ENCODE peak calls at places on chromosomes 2 and 18, in four cellular contexts. K, D, Y and V are unnamed samples.

GRCh38 chr18:79395761-79396404 is at the start of gene NFATC1:
- DNase-seq in K (no peak), D (peak; percentile 79), Y (no peak), V (peak; percentile 64)

GRCh38 chr2:238131761-238132462 is 6.6 kb upstream of the KLHL30 start:
- DNase-seq in K (no peak), D (no peak), Y (no peak), V (no peak)

GRCh38 chr2:138713069-138713496 is 67.1 kb downstream of the NXPH2 start:
- DNase-seq in K (no peak), D (no peak), Y (peak; percentile 30), V (no peak)

GRCh38 chr2:110104025-110104771 is 11.4 kb downstream of the MALL start:
- DNase-seq in K (no peak), D (no peak), Y (no peak), V (no peak)

GRCh38 chr2:109264595-109265328 is 135.8 kb downstream of the SH3RF3 start:
- DNase-seq in K (no peak), D (no peak), Y (peak; percentile 46), V (no peak)

GRCh38 chr2:20040489-20041172 is 10.8 kb downstream of the LAPTM4A start:
- DNase-seq in K (no peak), D (no peak), Y (no peak), V (no peak)

GRCh38 chr2:235080108-235080507 is 128.3 kb downstream of the SH3BP4 start:
- DNase-seq in K (no peak), D (no peak), Y (no peak), V (no peak)

GRCh38 chr2:152583512-152584188 is 133.6 kb downstream of the PRPF40A start:
- DNase-seq in K (no peak), D (peak; percentile 80), Y (no peak), V (no peak)

GRCh38 chr18:74436158-74436755 is 20.9 kb downstream of the DIPK1C start:
- DNase-seq in K (no peak), D (no peak), Y (no peak), V (no peak)

GRCh38 chr2:163637876-163638275 is 97.9 kb downstream of the FIGN start:
- DNase-seq in K (no peak), D (no peak), Y (no peak), V (no peak)
- TF ChIP-seq TARDBP in K (no peak), D (no peak), Y (no peak), V (no peak)

DNA sequence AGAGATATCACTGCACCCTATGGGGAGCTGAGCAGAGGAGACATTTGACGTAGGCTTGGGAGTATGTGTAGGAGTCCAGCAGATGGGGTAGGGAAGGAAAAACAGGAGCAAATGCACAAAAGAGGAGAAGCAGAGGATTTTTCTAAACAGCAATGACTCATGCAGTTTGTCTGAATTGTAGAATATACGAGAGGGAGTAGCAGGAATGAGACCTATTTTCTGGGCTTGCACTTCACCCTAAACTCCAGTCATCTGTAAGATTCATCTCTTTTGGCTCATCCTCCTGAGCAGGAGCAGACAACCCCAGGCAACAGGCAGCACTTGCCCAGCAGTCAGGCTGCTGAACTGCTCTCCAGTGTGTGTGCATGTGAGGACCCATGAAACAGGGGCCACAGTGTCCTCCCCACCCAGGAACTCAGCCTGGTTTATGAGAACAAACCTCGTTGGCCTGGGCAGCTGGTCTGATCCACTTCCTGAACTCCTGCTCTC is 100.2 kb upstream of the CDC42EP3 start:
- DNase-seq in K (no peak), D (no peak), Y (no peak), V (no peak)
- TF ChIP-seq BHLHE40 in K (no peak), D (no peak), Y (no peak), V (no peak)

DNA sequence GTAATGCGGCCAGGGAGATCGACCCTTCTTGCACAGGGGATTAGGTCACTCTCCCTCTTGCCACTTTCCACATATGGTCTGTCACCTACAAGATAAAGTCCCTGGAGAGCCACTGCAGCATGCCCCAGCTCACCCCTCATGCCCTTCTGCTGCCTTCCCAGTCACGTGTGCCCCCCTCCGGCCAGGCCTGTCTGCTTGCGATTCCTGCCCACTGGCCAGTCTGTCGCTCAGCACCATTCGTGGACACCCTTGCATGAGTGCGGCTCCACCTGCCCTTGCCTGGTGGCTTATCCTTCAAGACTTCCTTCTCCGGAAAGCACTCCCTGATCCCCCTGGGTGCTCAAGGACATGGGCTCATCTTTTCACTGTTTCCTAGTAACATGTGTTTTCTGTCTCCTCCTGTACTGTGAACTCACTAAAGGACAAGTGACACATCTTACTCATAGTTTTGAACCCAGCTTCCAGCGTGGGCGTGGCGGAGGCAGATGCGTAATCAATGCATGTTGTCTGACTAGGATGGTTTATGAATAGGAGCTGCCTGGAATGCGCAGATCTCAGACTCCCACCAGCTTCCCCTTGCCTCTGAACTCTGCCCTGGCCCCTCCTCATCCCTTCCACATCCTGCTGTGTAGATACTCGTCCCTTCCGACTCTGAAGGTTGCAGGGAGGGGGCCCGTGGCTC is 7.8 kb upstream of the NT5DC4 start:
- DNase-seq in K (no peak), D (peak; percentile 92), Y (peak; percentile 75), V (no peak)
- TF ChIP-seq TARDBP in K (no peak), D (no peak), Y (no peak), V (no peak)

DNA sequence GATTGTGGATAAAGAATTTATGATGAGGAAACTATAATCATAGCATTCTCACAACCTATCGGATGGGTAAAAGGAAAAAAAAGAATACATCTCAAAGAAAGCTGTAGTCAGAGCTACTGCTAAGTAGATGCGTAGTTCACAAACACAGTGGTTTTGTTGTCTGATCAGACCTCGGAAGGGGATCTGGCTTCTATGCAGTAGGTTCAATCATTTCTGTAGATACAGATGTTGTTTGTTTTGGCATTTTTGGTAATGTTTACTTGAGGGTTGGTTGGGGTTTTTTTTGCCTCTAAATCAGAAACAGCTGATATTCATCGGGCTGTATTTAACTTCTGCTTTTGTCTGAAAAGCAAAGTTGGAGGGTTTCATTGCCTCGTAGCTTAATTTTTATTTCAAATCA is 42.1 kb downstream of the NPAS2 start:
- DNase-seq in K (no peak), D (no peak), Y (no peak), V (no peak)
- TF ChIP-seq BHLHE40 in K (no peak), D (no peak), Y (no peak), V (no peak)

DNA sequence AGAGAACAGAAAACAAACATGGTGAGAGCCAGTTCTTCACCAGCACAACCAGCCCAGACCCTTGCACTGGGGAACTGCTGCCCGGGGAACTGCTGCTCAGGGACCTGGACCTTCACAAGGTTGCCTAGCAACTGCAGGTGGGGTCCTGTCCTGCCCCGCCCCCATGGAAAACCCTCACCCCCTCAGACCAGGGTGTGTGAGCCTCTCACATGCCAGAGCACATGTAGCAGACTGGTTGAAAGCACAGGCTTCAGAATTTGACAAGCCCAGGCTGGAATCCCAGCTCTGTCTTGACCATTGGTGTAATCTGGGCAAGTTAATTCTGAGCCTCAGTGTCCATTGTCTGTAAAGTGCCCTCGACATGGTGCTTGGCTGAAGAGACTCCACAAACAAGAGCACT is 118.6 kb downstream of the LOXHD1 start:
- DNase-seq in K (no peak), D (no peak), Y (no peak), V (no peak)
- TF ChIP-seq TARDBP in K (no peak), D (no peak), Y (no peak), V (no peak)

GRCh38 chr18:56884511-56884910 is 233.4 kb downstream of the WDR7 start:
- DNase-seq in K (no peak), D (no peak), Y (no peak), V (no peak)
- TF ChIP-seq BHLHE40 in K (no peak), D (no peak), Y (no peak), V (no peak)

GRCh38 chr2:240453461-240454030 is 18.1 kb downstream of the GPC1 start:
- DNase-seq in K (no peak), D (no peak), Y (no peak), V (no peak)

GRCh38 chr2:240454031-240454901 is 18.8 kb downstream of the GPC1 start:
- DNase-seq in K (no peak), D (no peak), Y (no peak), V (no peak)

GRCh38 chr2:240455719-240456606 is 20.5 kb downstream of the GPC1 start:
- DNase-seq in K (no peak), D (no peak), Y (no peak), V (no peak)

GRCh38 chr2:240456607-240457222 is 21.3 kb downstream of the GPC1 start:
- DNase-seq in K (no peak), D (no peak), Y (no peak), V (no peak)

GRCh38 chr2:240455227-240455718 is 19.8 kb downstream of the GPC1 start:
- DNase-seq in K (no peak), D (no peak), Y (no peak), V (no peak)
- TF ChIP-seq TARDBP in K (no peak), D (no peak), Y (no peak), V (no peak)

DNA sequence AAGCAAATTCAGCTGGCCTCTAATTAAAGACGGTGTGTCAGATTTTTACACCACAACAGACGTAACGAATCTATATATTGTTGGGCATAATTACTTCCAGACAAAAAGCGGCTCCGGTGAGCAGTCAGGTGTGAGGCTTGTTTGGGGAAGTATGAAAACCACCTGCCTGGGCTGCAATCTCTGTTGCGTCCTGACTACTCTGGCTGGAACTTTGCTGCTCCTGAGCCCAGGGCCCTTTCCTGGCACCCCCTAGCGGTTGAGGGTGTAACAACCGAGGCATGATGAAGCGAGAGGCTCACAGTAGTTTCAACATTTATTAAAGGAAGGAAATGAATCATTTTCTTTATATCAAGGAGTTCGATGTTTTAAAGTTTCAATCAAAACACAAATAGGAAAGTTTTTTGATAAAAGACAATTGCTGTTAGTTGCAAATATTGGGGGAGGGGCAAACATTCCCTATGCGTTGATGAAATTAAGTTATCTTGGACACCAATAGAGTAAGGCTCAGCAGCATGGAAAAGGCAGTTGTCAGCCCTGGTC is 10.6 kb upstream of the ITGB6 start:
- DNase-seq in K (peak; percentile 75), D (peak; percentile 67), Y (peak; percentile 60), V (peak; percentile 85)
- TF ChIP-seq BHLHE40 in K (peak; percentile 8), D (no peak), Y (no peak), V (no peak)